ENCODE peak calls at places on chromosome 13, in seven cellular contexts. J, G, K, U, L, Q and F are unnamed samples.

GRCh38 chr13:75194717-75195116 is 287.3 kb downstream of the TBC1D4 start:
- DNase-seq in J (no peak), G (no peak), K (no peak), U (no peak), L (peak; percentile 9), Q (no peak), F (no peak)

GRCh38 chr13:110272227-110272626 is 34.7 kb downstream of the COL4A1 start:
- DNase-seq in J (no peak), G (no peak), K (no peak), U (no peak), L (no peak), Q (no peak), F (no peak)

GRCh38 chr13:42011601-42012401 is 36.6 kb upstream of the DGKH start:
- DNase-seq in J (no peak), G (no peak), K (no peak), U (no peak), L (no peak), Q (no peak), F (peak; percentile 41)

GRCh38 chr13:20873348-20873747 is 29.2 kb downstream of the XPO4 start:
- DNase-seq in J (no peak), G (no peak), K (no peak), U (no peak), L (peak; percentile 74), Q (no peak), F (peak; percentile 83)

GRCh38 chr13:111407381-111408131 is 87.1 kb downstream of the TEX29 start:
- DNase-seq in J (no peak), G (no peak), K (no peak), U (no peak), L (no peak), Q (no peak), F (no peak)

GRCh38 chr13:110314516-110315245 is 7.6 kb downstream of the COL4A2 start:
- DNase-seq in J (no peak), G (no peak), K (no peak), U (no peak), L (no peak), Q (no peak), F (no peak)

GRCh38 chr13:23630349-23631093 is 60.3 kb downstream of the TNFRSF19 start:
- DNase-seq in J (no peak), G (no peak), K (no peak), U (no peak), L (no peak), Q (no peak), F (peak; percentile 58)

GRCh38 chr13:66926200-66926850 is 303.8 kb downstream of the PCDH9 start:
- DNase-seq in J (no peak), G (no peak), K (no peak), U (no peak), L (no peak), Q (no peak), F (no peak)

GRCh38 chr13:111846396-111847174 is 220.4 kb upstream of the SOX1 start:
- DNase-seq in J (no peak), G (no peak), K (no peak), U (no peak), L (no peak), Q (no peak), F (peak; percentile 10)

GRCh38 chr13:51230473-51231105 is 8.4 kb downstream of the FAM124A start:
- DNase-seq in J (no peak), G (peak; percentile 13), K (no peak), U (no peak), L (peak; percentile 10), Q (no peak), F (no peak)